ENCODE peak calls at places on chromosomes 12 and 14, in four cellular contexts. T is frontal cortex, Q is mucosa of gallbladder, B is C1 segment of cervical spinal cord. N is an unnamed sample.

GRCh38 chr14:65100905-65101541 is 1.3 kb downstream of the MAX start:
- DNase-seq in T (no peak), Q (no peak), B (no peak), N (no peak)

GRCh38 chr12:99056186-99056585 is 411.1 kb downstream of the APAF1 start:
- DNase-seq in B (peak), T (no peak), Q (no peak), N (no peak)

GRCh38 chr12:52186135-52186840 is 5.5 kb downstream of the KRT80 start:
- DNase-seq in B (no peak), Q (no peak), T (no peak), N (no peak)

GRCh38 chr12:53170876-53171724 is 9.4 kb upstream of the ZNF740 start:
- DNase-seq in T (no peak), B (no peak), Q (no peak), N (no peak)

GRCh38 chr12:107436836-107437235 is 248.8 kb upstream of the PWP1 start:
- DNase-seq in Q (no peak), B (no peak), T (no peak), N (no peak)

GRCh38 chr12:66482880-66483279 is 180.6 kb downstream of the HELB start:
- DNase-seq in B (no peak), T (no peak), Q (no peak), N (no peak)

GRCh38 chr14:25953532-25954144 is 644.2 kb downstream of the NOVA1 start:
- DNase-seq in T (no peak), Q (peak), B (no peak), N (no peak)

GRCh38 chr14:85178869-85179268 is 351.1 kb upstream of the FLRT2 start:
- DNase-seq in T (no peak), Q (no peak), B (no peak), N (no peak)

GRCh38 chr12:72610854-72611358 is 338.7 kb downstream of the TRHDE start:
- DNase-seq in Q (no peak), T (no peak), B (no peak), N (no peak)

GRCh38 chr14:90732142-90732541 is 84.1 kb downstream of the TTC7B start:
- DNase-seq in Q (no peak), T (no peak), B (no peak), N (no peak)

GRCh38 chr14:105411985-105412767 is 7.5 kb upstream of the MTA1 start:
- DNase-seq in Q (no peak), B (no peak), T (peak), N (no peak)

GRCh38 chr12:795305-795704 is 42.9 kb downstream of the WNK1 start:
- DNase-seq in B (no peak), T (no peak), Q (no peak), N (no peak)

GRCh38 chr12:77855548-77855947 is 24.9 kb downstream of the NAV3 start:
- DNase-seq in B (no peak), Q (no peak), T (no peak), N (no peak)

GRCh38 chr12:104672501-104673265 is 215.9 kb downstream of the CHST11 start:
- DNase-seq in T (no peak), B (no peak), Q (peak), N (no peak)

GRCh38 chr12:6961278-6961694 is 9.2 kb downstream of the PHB2 start:
- DNase-seq in Q (peak), B (no peak), T (peak), N (peak)

GRCh38 chr14:88775532-88775931 is 17.2 kb downstream of the EML5 start:
- DNase-seq in T (no peak), B (no peak), Q (no peak), N (no peak)

GRCh38 chr14:64298773-64299172 is 4.6 kb upstream of the ESR2 start:
- DNase-seq in Q (no peak), B (no peak), T (no peak), N (no peak)

N was measured in DMS79.